ENCODE peak calls at places on chromosomes 7 and 10, in eight cellular contexts. V, T, A, I, J, W, C and N are unnamed samples.

GRCh38 chr7:144526912-144527610 is 123.6 kb upstream of the NOBOX start:
- DNase-seq in V (no peak), T (no peak), A (no peak), I (no peak), J (no peak), W (no peak), C (no peak), N (no peak)

GRCh38 chr10:97759157-97759980 is 12.4 kb downstream of the SFRP5 start:
- DNase-seq in V (peak; percentile 71), T (peak; percentile 59), A (peak; percentile 71), I (peak; percentile 14), J (peak; percentile 98), W (no peak), C (peak; percentile 73), N (peak; percentile 56)

GRCh38 chr7:52936750-52937149 is 98.7 kb upstream of the POM121L12 start:
- DNase-seq in V (no peak), T (no peak), A (no peak), I (no peak), J (no peak), W (no peak), C (no peak), N (no peak)

GRCh38 chr10:114151486-114151885 is 22.5 kb downstream of the CCDC186 start:
- DNase-seq in V (no peak), T (no peak), A (no peak), I (no peak), J (peak; percentile 54), W (no peak), C (no peak), N (no peak)

GRCh38 chr7:72152171-72153131 is 259.7 kb downstream of the CALN1 start:
- DNase-seq in V (no peak), T (peak; percentile 20), A (no peak), I (peak; percentile 97), J (no peak), W (no peak), C (no peak), N (no peak)

GRCh38 chr7:151798851-151799428 is 78.0 kb downstream of the PRKAG2 start:
- DNase-seq in V (no peak), T (no peak), A (no peak), I (no peak), J (no peak), W (no peak), C (no peak), N (no peak)

GRCh38 chr10:89588671-89589070 is 53.3 kb upstream of the SLC16A12 start:
- DNase-seq in V (no peak), T (no peak), A (no peak), I (no peak), J (no peak), W (no peak), C (no peak), N (no peak)

GRCh38 chr10:52649471-52649870 is 123.1 kb downstream of the MBL2 start:
- DNase-seq in V (no peak), T (no peak), A (no peak), I (no peak), J (no peak), W (no peak), C (no peak), N (no peak)

GRCh38 chr7:131546583-131547111 is 9.8 kb downstream of the PODXL start:
- DNase-seq in V (no peak), T (peak; percentile 51), A (peak; percentile 33), I (no peak), J (peak; percentile 87), W (no peak), C (no peak), N (peak; percentile 89)

GRCh38 chr10:93152136-93152535 is 78.4 kb downstream of the CYP26A1 start:
- DNase-seq in V (no peak), T (no peak), A (no peak), I (no peak), J (peak; percentile 85), W (no peak), C (no peak), N (no peak)

GRCh38 chr7:51075681-51076580 is 240.7 kb downstream of the COBL start:
- DNase-seq in V (no peak), T (no peak), A (no peak), I (no peak), J (no peak), W (no peak), C (no peak), N (no peak)

GRCh38 chr10:65234261-65234660 is 1691.6 kb upstream of the LRRTM3 start:
- DNase-seq in V (no peak), T (no peak), A (no peak), I (no peak), J (no peak), W (no peak), C (no peak), N (no peak)

GRCh38 chr10:101237080-101237817 is 8.0 kb upstream of the LBX1 start:
- DNase-seq in V (no peak), T (no peak), A (no peak), I (no peak), J (peak; percentile 90), W (no peak), C (no peak), N (no peak)

GRCh38 chr10:9762966-9763656 is 1254.6 kb upstream of the CELF2 start:
- DNase-seq in V (no peak), T (no peak), A (no peak), I (no peak), J (peak; percentile 93), W (no peak), C (no peak), N (no peak)

GRCh38 chr10:75211007-75211735 is 575 bp downstream of the VDAC2 start:
- DNase-seq in V (no peak), T (peak; percentile 62), A (peak; percentile 25), I (no peak), J (peak; percentile 86), W (no peak), C (no peak), N (peak; percentile 45)

GRCh38 chr10:78529262-78529661 is 495.6 kb downstream of the RPS24 start:
- DNase-seq in V (no peak), T (no peak), A (no peak), I (no peak), J (no peak), W (no peak), C (no peak), N (no peak)

GRCh38 chr10:50538473-50539398 is 85.0 kb downstream of the SGMS1 start:
- DNase-seq in V (no peak), T (peak; percentile 73), A (peak; percentile 59), I (peak; percentile 85), J (no peak), W (no peak), C (no peak), N (no peak)

GRCh38 chr10:6353526-6353925 is 150.8 kb downstream of the PFKFB3 start:
- DNase-seq in V (no peak), T (no peak), A (no peak), I (no peak), J (no peak), W (no peak), C (no peak), N (no peak)

GRCh38 chr7:100407285-100408180 is 21.0 kb downstream of the ZCWPW1 start:
- DNase-seq in V (peak; percentile 40), T (peak; percentile 85), A (peak; percentile 27), I (peak; percentile 21), J (no peak), W (no peak), C (no peak), N (peak; percentile 94)

GRCh38 chr10:22927661-22928403 is at the start of gene ARMC3:
- DNase-seq in V (peak; percentile 36), T (peak; percentile 65), A (peak; percentile 88), I (peak; percentile 26), J (peak; percentile 71), W (no peak), C (no peak), N (no peak)